ENCODE peak calls at places on chromosomes 2 and 18, in five cellular contexts. H, E, Y, M and X are unnamed samples.

GRCh38 chr2:101706819-101707177 is 9.3 kb downstream of the MAP4K4 start:
- DNase-seq in H (no peak), E (no peak), M (no peak), Y (no peak), X (no peak)

GRCh38 chr2:231672617-231673347 is 35.5 kb upstream of the PTMA start:
- DNase-seq in M (no peak), E (peak), Y (no peak), H (peak), X (peak)

GRCh38 chr2:58358024-58358423 is 116.9 kb upstream of the FANCL start:
- DNase-seq in Y (no peak), M (no peak), H (no peak), E (no peak), X (no peak)

GRCh38 chr18:32289480-32290075 is 99.7 kb downstream of the MEP1B start:
- DNase-seq in M (no peak), E (peak), H (peak), Y (no peak), X (no peak)

GRCh38 chr2:122736279-122736678 is 980.8 kb downstream of the TSN start:
- DNase-seq in H (no peak), E (peak), M (no peak), Y (no peak), X (no peak)

GRCh38 chr2:144503221-144503620 is 16.7 kb downstream of the ZEB2 start:
- DNase-seq in M (no peak), Y (no peak), E (no peak), H (no peak), X (no peak)

GRCh38 chr2:73293534-73294171 is at the start of gene EGR4:
- DNase-seq in M (peak), Y (peak), H (peak), E (peak), X (peak)

GRCh38 chr2:129087133-129087813 is 768.6 kb upstream of the HS6ST1 start:
- DNase-seq in E (no peak), M (no peak), H (no peak), Y (no peak), X (no peak)

GRCh38 chr2:1736045-1736444 is 8.3 kb downstream of the PXDN start:
- DNase-seq in E (no peak), H (no peak), Y (no peak), M (no peak), X (no peak)

GRCh38 chr2:85945576-85945975 is 56.8 kb upstream of the ST3GAL5 start:
- DNase-seq in E (no peak), Y (no peak), M (no peak), H (no peak), X (no peak)

GRCh38 chr18:21111351-21112139 is at the start of gene ROCK1:
- DNase-seq in H (peak), E (peak), Y (peak), M (peak), X (peak)

GRCh38 chr2:234701841-234702240 is 205.0 kb upstream of the ARL4C start:
- DNase-seq in M (no peak), H (no peak), Y (no peak), E (no peak), X (no peak)

GRCh38 chr2:135903650-135904049 is 27.4 kb upstream of the MCM6 start:
- DNase-seq in Y (no peak), E (no peak), M (no peak), H (no peak), X (no peak)

GRCh38 chr2:43605079-43605655 is 9.3 kb upstream of the THADA start:
- DNase-seq in H (peak), M (no peak), Y (no peak), E (peak), X (no peak)

GRCh38 chr2:108409768-108410167 is 32.0 kb downstream of the SULT1C4 start:
- DNase-seq in M (no peak), Y (no peak), H (no peak), E (no peak), X (no peak)

GRCh38 chr2:19505199-19506136 is 147.0 kb upstream of the OSR1 start:
- DNase-seq in E (no peak), Y (no peak), M (no peak), H (no peak), X (no peak)

GRCh38 chr2:118814368-118814767 is 33.1 kb downstream of the EN1 start:
- DNase-seq in H (no peak), Y (no peak), E (no peak), M (no peak), X (no peak)

GRCh38 chr18:70663141-70663540 is 374.3 kb downstream of the SOCS6 start:
- DNase-seq in E (no peak), H (no peak), M (no peak), Y (no peak), X (no peak)

GRCh38 chr18:22346342-22346967 is 71.3 kb downstream of the CTAGE1 start:
- DNase-seq in M (no peak), Y (peak), H (no peak), E (peak), X (no peak)

GRCh38 chr2:204453730-204454167 is 91.5 kb upstream of the PARD3B start:
- DNase-seq in M (no peak), E (peak), Y (peak), H (no peak), X (peak)

GRCh38 chr2:148209598-148209997 is 188.7 kb downstream of the MBD5 start:
- DNase-seq in Y (no peak), H (no peak), E (no peak), M (no peak), X (no peak)

GRCh38 chr2:147049888-147050446 is 794.9 kb upstream of the ACVR2A start:
- DNase-seq in M (no peak), E (no peak), H (no peak), Y (no peak), X (no peak)

GRCh38 chr2:101737478-101738240 is 40.2 kb downstream of the MAP4K4 start:
- DNase-seq in H (no peak), M (no peak), E (no peak), Y (no peak), X (no peak)

GRCh38 chr18:59229191-59229590 is 9.2 kb downstream of the GRP start:
- DNase-seq in H (no peak), Y (no peak), E (no peak), M (no peak), X (no peak)

GRCh38 chr2:223971-224760 is 39.7 kb downstream of the SH3YL1 start:
- DNase-seq in E (no peak), M (no peak), Y (no peak), H (no peak), X (no peak)

GRCh38 chr2:189412330-189412953 is 28.8 kb upstream of the WDR75 start:
- DNase-seq in M (peak), Y (no peak), E (peak), H (peak), X (peak)

GRCh38 chr2:54669677-54670484 is 53.6 kb upstream of the EML6 start:
- DNase-seq in M (no peak), Y (no peak), E (peak), H (no peak), X (peak)

GRCh38 chr2:189016311-189016830 is 42.2 kb downstream of the COL3A1 start:
- DNase-seq in E (no peak), M (no peak), Y (no peak), H (no peak), X (no peak)